ENCODE peak calls at places on chromosome 15, in six cellular contexts. J is IMR-90, A is body of pancreas, M is breast epithelium, I is colonic mucosa, O is fibroblast of lung. F is an unnamed sample. For H3K36me3 and H3K4me1, the result is how much of the 10 kb centered on the place peaks cover.

GRCh38 chr15:81723758-81724157 is 322.1 kb downstream of the MEX3B start:
- DNase-seq in J (no peak), O (no peak), M (no peak), A (no peak), I (peak), F (no peak)

GRCh38 chr15:45474799-45475198 is 47.8 kb downstream of the SLC30A4 start:
- DNase-seq in O (no peak), J (no peak), I (no peak), M (no peak), A (no peak), F (no peak)

GRCh38 chr15:75171408-75171807 is 30.3 kb upstream of the C15orf39 start:
- DNase-seq in I (no peak), M (no peak), J (peak), O (peak), A (no peak), F (no peak)

GRCh38 chr15:74540135-74540760 is 772 bp upstream of the ARID3B start:
- DNase-seq in I (peak), A (no peak), O (no peak), M (no peak), J (peak), F (peak)

GRCh38 chr15:73942751-73943270 is 16.5 kb downstream of the LOXL1 start:
- DNase-seq in J (no peak), O (no peak), A (no peak), I (no peak), M (no peak), F (no peak)

GRCh38 chr15:63473007-63473748 is 31.2 kb upstream of the USP3 start:
- DNase-seq in I (no peak), A (no peak), J (no peak), O (no peak), M (no peak), F (no peak)

GRCh38 chr15:31089361-31090047 is 12.0 kb downstream of the TRPM1 start:
- DNase-seq in I (no peak), O (no peak), M (no peak), A (no peak), J (no peak), F (no peak)

GRCh38 chr15:99704444-99704838 is 28.8 kb downstream of the LYSMD4 start:
- DNase-seq in M (no peak), O (peak), I (peak), J (peak), A (peak), F (peak)

GRCh38 chr15:75718326-75718725 is 5.7 kb upstream of the CSPG4 start:
- DNase-seq in J (peak), O (peak), I (no peak), A (no peak), M (no peak), F (no peak)

GRCh38 chr15:57586661-57587404 is 4.9 kb upstream of the MYZAP start:
- DNase-seq in A (no peak), I (no peak), O (no peak), J (no peak), M (no peak), F (no peak)

GRCh38 chr15:81106560-81106959 is 27.5 kb upstream of the CFAP161 start:
- DNase-seq in I (peak), M (no peak), J (peak), O (peak), A (peak), F (peak)

GRCh38 chr15:101684384-101684783 is 32.2 kb upstream of the TM2D3 start:
- DNase-seq in I (no peak), M (no peak), O (peak), A (no peak), J (peak), F (no peak)

GRCh38 chr15:66591322-66591862 is 25.6 kb upstream of the LCTL start:
- DNase-seq in A (no peak), J (no peak), O (no peak), I (no peak), M (no peak), F (no peak)

GRCh38 chr15:99452010-99452409 is 113.8 kb upstream of the MEF2A start:
- DNase-seq in O (no peak), A (no peak), J (no peak), M (peak), I (peak), F (no peak)

GRCh38 chr15:27956285-27956684 is 142.8 kb downstream of the OCA2 start:
- DNase-seq in O (no peak), M (no peak), I (no peak), J (no peak), A (no peak), F (peak)
- H3K36me3 ChIP-seq in O (under half), M (under half), I (under half), J (under half), A (under half), F (under half)

DNA sequence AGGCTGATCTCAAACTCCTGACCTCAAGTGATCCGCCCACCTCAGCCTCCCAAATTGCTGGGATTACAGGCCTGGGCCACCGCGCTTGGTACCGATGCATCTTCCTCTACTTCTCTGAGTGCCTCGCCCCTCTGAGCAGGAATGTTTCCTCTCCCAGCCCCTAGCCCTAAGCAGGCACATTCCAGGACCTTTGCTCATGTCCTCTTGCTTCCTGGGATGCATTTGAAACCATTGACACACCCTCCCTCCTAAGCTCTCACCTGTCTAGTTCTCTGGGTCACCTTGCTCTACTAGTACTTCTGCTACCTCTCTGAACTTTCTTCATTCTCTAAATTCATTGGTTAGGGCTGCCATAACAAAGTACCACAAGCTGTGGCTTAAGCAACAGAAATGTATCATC is 17.9 kb upstream of the UACA start:
- DNase-seq in O (no peak), A (no peak), M (no peak), I (no peak), J (no peak), F (no peak)
- H3K27ac ChIP-seq in O (no peak), A (no peak), M (no peak), I (no peak), J (no peak), F (no peak)

GRCh38 chr15:89363770-89364169 is 29.1 kb upstream of the POLG start:
- DNase-seq in J (no peak), I (no peak), O (no peak), A (no peak), M (no peak), F (no peak)
- H3K4me1 ChIP-seq in J (under half), I (under half), O (under half), A (under half), M (under half), F (under half)

GRCh38 chr15:36888018-36888992 is 212.0 kb downstream of the MEIS2 start:
- DNase-seq in M (no peak), O (no peak), J (no peak), I (no peak), A (no peak), F (no peak)

GRCh38 chr15:36885709-36886108 is 214.6 kb downstream of the MEIS2 start:
- DNase-seq in I (no peak), J (no peak), M (no peak), O (no peak), A (no peak), F (no peak)

GRCh38 chr15:36887214-36888017 is 212.9 kb downstream of the MEIS2 start:
- DNase-seq in A (no peak), I (no peak), M (no peak), J (no peak), O (no peak), F (no peak)

GRCh38 chr15:36884404-36885335 is 215.7 kb downstream of the MEIS2 start:
- DNase-seq in A (no peak), J (no peak), M (no peak), O (no peak), I (no peak), F (no peak)

GRCh38 chr15:36886135-36887011 is 214.0 kb downstream of the MEIS2 start:
- DNase-seq in J (no peak), I (no peak), M (no peak), O (no peak), A (no peak), F (no peak)
- H3K36me3 ChIP-seq in J (under half), I (under half), M (under half), O (under half), A (under half), F (under half)

GRCh38 chr15:69819371-69819770 is 278.3 kb downstream of the TLE3 start:
- DNase-seq in A (no peak), J (no peak), I (no peak), O (no peak), M (no peak), F (no peak)

GRCh38 chr15:69818529-69818928 is 279.2 kb downstream of the TLE3 start:
- DNase-seq in O (no peak), J (no peak), I (no peak), A (no peak), M (no peak), F (no peak)

GRCh38 chr15:69815793-69816192 is 281.9 kb downstream of the TLE3 start:
- DNase-seq in A (no peak), M (no peak), J (no peak), I (no peak), O (no peak), F (no peak)

GRCh38 chr15:69813881-69814280 is 283.8 kb downstream of the TLE3 start:
- DNase-seq in I (no peak), O (no peak), A (no peak), J (no peak), M (no peak), F (no peak)

DNA sequence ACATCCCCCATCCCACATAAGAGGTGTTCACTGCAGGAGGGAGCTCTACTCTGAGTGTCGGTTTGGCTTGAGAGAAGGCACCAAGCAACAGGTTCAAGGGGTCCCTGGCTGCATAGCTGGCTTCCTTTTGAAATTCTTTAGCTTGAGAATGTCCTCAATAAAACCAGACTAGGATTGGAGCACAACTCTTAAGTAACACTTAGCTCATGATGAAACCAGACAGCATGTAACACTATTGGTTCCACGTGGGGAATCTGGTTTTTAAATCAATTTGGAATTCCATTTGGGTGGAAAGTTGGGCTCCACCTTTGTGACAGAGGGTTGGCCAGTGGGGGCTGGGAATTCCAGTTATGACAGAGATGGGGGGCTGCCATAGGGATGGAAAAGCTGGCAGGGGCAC is 281.2 kb downstream of the TLE3 start:
- DNase-seq in A (no peak), M (no peak), I (no peak), J (no peak), O (no peak), F (no peak)
- H3K27ac ChIP-seq in A (no peak), M (no peak), I (no peak), J (no peak), O (no peak), F (no peak)

GRCh38 chr15:77027111-77027696 is 32.3 kb downstream of the PSTPIP1 start:
- DNase-seq in O (no peak), J (no peak), M (no peak), A (peak), I (peak), F (no peak)

GRCh38 chr15:77026501-77027110 is 31.7 kb downstream of the PSTPIP1 start:
- DNase-seq in O (no peak), M (no peak), I (peak), J (no peak), A (peak), F (no peak)

GRCh38 chr15:77025066-77025435 is 30.1 kb downstream of the PSTPIP1 start:
- DNase-seq in I (peak), A (no peak), J (no peak), O (no peak), M (no peak), F (no peak)

GRCh38 chr15:77025471-77025901 is 30.6 kb downstream of the PSTPIP1 start:
- DNase-seq in O (no peak), J (no peak), M (no peak), I (peak), A (peak), F (no peak)

DNA sequence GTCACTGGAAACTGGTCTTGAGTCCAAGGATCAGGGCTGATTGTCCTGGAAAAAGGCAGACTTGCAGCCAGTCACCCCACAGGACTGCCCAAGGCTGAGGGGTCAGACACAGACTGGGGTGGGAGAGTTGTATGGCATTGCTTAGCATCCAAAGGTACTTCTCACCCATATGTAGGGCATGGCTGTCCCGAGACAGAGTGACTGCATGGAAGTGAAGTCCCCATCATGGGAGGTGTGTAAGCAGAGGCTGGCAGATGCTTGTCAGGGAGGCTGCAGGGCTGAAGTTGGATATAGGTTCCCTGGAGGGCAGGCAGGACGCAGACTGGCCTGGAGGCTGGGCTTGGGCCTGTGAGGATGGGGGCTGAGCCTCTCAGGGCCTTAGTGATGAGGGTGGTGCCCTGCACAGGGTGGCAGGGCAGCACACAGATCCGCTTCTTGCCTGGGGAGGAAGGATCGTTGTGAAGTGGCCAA is 31.1 kb downstream of the PSTPIP1 start:
- DNase-seq in A (peak), M (no peak), O (no peak), I (peak), J (no peak), F (no peak)
- H3K4me1 ChIP-seq in A (under half), M (under half), O (under half), I (under half), J (under half), F (under half)

GRCh38 chr15:93973287-93973686 is 258.1 kb upstream of the MCTP2 start:
- DNase-seq in I (peak), O (no peak), M (no peak), A (no peak), J (no peak), F (no peak)
- H3K36me3 ChIP-seq in I (under half), O (under half), M (under half), A (under half), J (under half), F (under half)

GRCh38 chr15:41546846-41547786 is 3.1 kb upstream of the RPAP1 start:
- DNase-seq in A (no peak), O (peak), I (no peak), J (peak), M (no peak), F (no peak)

GRCh38 chr15:41543521-41543870 is 561 bp downstream of the RPAP1 start:
- DNase-seq in A (no peak), O (no peak), I (no peak), J (no peak), M (no peak), F (no peak)

GRCh38 chr15:41550066-41550805 is 6.2 kb upstream of the RPAP1 start:
- DNase-seq in I (no peak), A (no peak), M (no peak), J (no peak), O (no peak), F (no peak)

GRCh38 chr15:41545218-41545617 is 1.2 kb upstream of the RPAP1 start:
- DNase-seq in I (no peak), A (no peak), O (no peak), M (peak), J (no peak), F (no peak)

DNA sequence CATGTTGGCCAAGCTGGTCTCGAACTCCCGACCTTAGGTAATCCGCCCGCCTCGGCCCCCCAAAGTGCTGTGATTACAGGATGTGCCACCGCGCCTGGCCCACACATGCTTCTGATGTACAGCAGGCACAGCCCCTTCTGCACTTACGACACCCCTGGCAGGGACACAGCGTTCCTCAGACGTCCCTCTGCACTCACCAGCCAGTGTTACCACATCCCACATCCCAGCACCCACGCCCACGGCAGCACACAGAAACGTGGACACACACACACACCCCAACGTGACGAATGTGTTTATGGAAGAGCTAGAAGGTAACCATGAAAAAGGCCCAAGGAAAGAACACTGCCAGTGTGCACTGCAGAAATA is 576 bp upstream of the RPAP1 start:
- DNase-seq in I (peak), A (peak), J (no peak), O (no peak), M (peak), F (no peak)
- H3K27ac ChIP-seq in I (no peak), A (no peak), J (no peak), O (no peak), M (peak), F (no peak)